ENCODE peak calls at places on chromosomes 5 and 9, in seven cellular contexts. One of them, this sample, is unnamed.
A peak's percentile ranks its signal among the peaks of the same experiment; 100 is the strongest.

GRCh38 chr9:114243240-114243639 is 79.7 kb upstream of the ORM1 start:
- DNase-seq in pancreas: peak; percentile 49
- DNase-seq in suprapubic skin: no peak
- DNase-seq in AG04450: no peak
- DNase-seq in stomach: no peak
- DNase-seq in GM23338: no peak
- DNase-seq in Karpas-422: no peak
- DNase-seq in this sample: no peak

GRCh38 chr9:3857673-3858072 is 331.9 kb upstream of the RFX3 start:
- DNase-seq in pancreas: no peak
- DNase-seq in suprapubic skin: no peak
- DNase-seq in AG04450: no peak
- DNase-seq in stomach: no peak
- DNase-seq in GM23338: no peak
- DNase-seq in Karpas-422: no peak
- DNase-seq in this sample: no peak

GRCh38 chr9:33051149-33051548 is 25.3 kb downstream of the SMU1 start:
- DNase-seq in pancreas: no peak
- DNase-seq in suprapubic skin: no peak
- DNase-seq in AG04450: no peak
- DNase-seq in stomach: no peak
- DNase-seq in GM23338: no peak
- DNase-seq in Karpas-422: peak; percentile 60
- DNase-seq in this sample: no peak

GRCh38 chr5:132825165-132825823 is 5.2 kb downstream of the SHROOM1 start:
- DNase-seq in pancreas: peak; percentile 72
- DNase-seq in suprapubic skin: no peak
- DNase-seq in AG04450: no peak
- DNase-seq in stomach: no peak
- DNase-seq in GM23338: peak; percentile 76
- DNase-seq in Karpas-422: no peak
- DNase-seq in this sample: no peak

GRCh38 chr9:82949203-82949602 is 113.7 kb downstream of the RASEF start:
- DNase-seq in pancreas: no peak
- DNase-seq in suprapubic skin: no peak
- DNase-seq in AG04450: no peak
- DNase-seq in stomach: no peak
- DNase-seq in GM23338: no peak
- DNase-seq in Karpas-422: no peak
- DNase-seq in this sample: no peak

GRCh38 chr9:108416321-108416720 is 439.5 kb downstream of the ACTL7B start:
- DNase-seq in pancreas: no peak
- DNase-seq in suprapubic skin: no peak
- DNase-seq in AG04450: no peak
- DNase-seq in stomach: no peak
- DNase-seq in GM23338: peak; percentile 26
- DNase-seq in Karpas-422: no peak
- DNase-seq in this sample: no peak

GRCh38 chr5:132658383-132659302 is 670 bp downstream of the IL13 start:
- DNase-seq in pancreas: no peak
- DNase-seq in suprapubic skin: no peak
- DNase-seq in AG04450: no peak
- DNase-seq in stomach: peak; percentile 23
- DNase-seq in GM23338: no peak
- DNase-seq in Karpas-422: no peak
- DNase-seq in this sample: no peak

GRCh38 chr5:142824391-142824790 is 54.2 kb downstream of the ARHGAP26 start:
- DNase-seq in pancreas: no peak
- DNase-seq in suprapubic skin: no peak
- DNase-seq in AG04450: no peak
- DNase-seq in stomach: peak; percentile 55
- DNase-seq in GM23338: no peak
- DNase-seq in Karpas-422: no peak
- DNase-seq in this sample: no peak

GRCh38 chr9:78064075-78064474 is 32.5 kb upstream of the GNAQ start:
- DNase-seq in pancreas: no peak
- DNase-seq in suprapubic skin: no peak
- DNase-seq in AG04450: no peak
- DNase-seq in stomach: no peak
- DNase-seq in GM23338: no peak
- DNase-seq in Karpas-422: no peak
- DNase-seq in this sample: no peak

GRCh38 chr5:93277001-93277400 is 304.0 kb downstream of the NR2F1-AS1 start:
- DNase-seq in pancreas: no peak
- DNase-seq in suprapubic skin: no peak
- DNase-seq in AG04450: no peak
- DNase-seq in stomach: no peak
- DNase-seq in GM23338: no peak
- DNase-seq in Karpas-422: no peak
- DNase-seq in this sample: no peak

GRCh38 chr5:163564321-163564924 is 59.0 kb downstream of the MAT2B start:
- DNase-seq in pancreas: no peak
- DNase-seq in suprapubic skin: no peak
- DNase-seq in AG04450: peak; percentile 24
- DNase-seq in stomach: peak; percentile 62
- DNase-seq in GM23338: peak; percentile 72
- DNase-seq in Karpas-422: peak; percentile 86
- DNase-seq in this sample: peak; percentile 63

GRCh38 chr5:23884405-23884804 is 377.0 kb downstream of the PRDM9 start:
- DNase-seq in pancreas: no peak
- DNase-seq in suprapubic skin: no peak
- DNase-seq in AG04450: no peak
- DNase-seq in stomach: no peak
- DNase-seq in GM23338: no peak
- DNase-seq in Karpas-422: no peak
- DNase-seq in this sample: no peak

GRCh38 chr5:81749562-81750307 is 1.2 kb downstream of the SSBP2 start:
- DNase-seq in pancreas: peak; percentile 83
- DNase-seq in suprapubic skin: peak; percentile 74
- DNase-seq in AG04450: no peak
- DNase-seq in stomach: peak; percentile 31
- DNase-seq in GM23338: peak; percentile 65
- DNase-seq in Karpas-422: peak; percentile 96
- DNase-seq in this sample: peak; percentile 54

GRCh38 chr9:123261006-123261677 is 7.2 kb downstream of the STRBP start:
- DNase-seq in pancreas: no peak
- DNase-seq in suprapubic skin: no peak
- DNase-seq in AG04450: no peak
- DNase-seq in stomach: no peak
- DNase-seq in GM23338: no peak
- DNase-seq in Karpas-422: no peak
- DNase-seq in this sample: no peak

GRCh38 chr9:123260340-123260739 is 8.0 kb downstream of the STRBP start:
- DNase-seq in pancreas: no peak
- DNase-seq in suprapubic skin: no peak
- DNase-seq in AG04450: no peak
- DNase-seq in stomach: no peak
- DNase-seq in GM23338: no peak
- DNase-seq in Karpas-422: no peak
- DNase-seq in this sample: no peak

GRCh38 chr9:123265833-123266232 is 2.6 kb downstream of the STRBP start:
- DNase-seq in pancreas: no peak
- DNase-seq in suprapubic skin: no peak
- DNase-seq in AG04450: no peak
- DNase-seq in stomach: no peak
- DNase-seq in GM23338: peak; percentile 29
- DNase-seq in Karpas-422: peak; percentile 55
- DNase-seq in this sample: no peak

GRCh38 chr9:123262338-123262737 is 6.0 kb downstream of the STRBP start:
- DNase-seq in pancreas: no peak
- DNase-seq in suprapubic skin: no peak
- DNase-seq in AG04450: no peak
- DNase-seq in stomach: no peak
- DNase-seq in GM23338: no peak
- DNase-seq in Karpas-422: no peak
- DNase-seq in this sample: no peak

DNA sequence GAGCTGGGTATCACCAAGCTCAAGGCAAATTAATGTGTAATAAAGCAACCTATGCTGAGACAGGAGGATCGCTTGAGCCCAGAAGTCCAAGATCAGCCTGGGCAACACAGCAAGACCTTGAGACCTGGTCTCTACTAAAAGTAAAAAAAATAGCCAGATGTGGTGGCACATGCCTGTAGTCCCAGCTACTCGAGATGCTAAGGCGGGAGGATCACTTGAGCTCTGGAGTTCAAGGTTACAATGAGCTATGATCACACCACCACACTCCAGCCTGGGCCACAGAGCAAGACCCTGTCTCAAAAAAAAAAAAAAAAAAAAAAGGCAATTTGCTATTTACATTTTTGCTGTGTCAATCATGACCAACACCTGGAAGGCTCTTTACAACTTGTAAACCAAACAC is 5.2 kb downstream of the STRBP start:
- DNase-seq in pancreas: no peak
- DNase-seq in suprapubic skin: no peak
- DNase-seq in AG04450: no peak
- DNase-seq in stomach: no peak
- DNase-seq in GM23338: no peak
- DNase-seq in Karpas-422: no peak
- DNase-seq in this sample: no peak
- H3K27ac ChIP-seq in pancreas: no peak overlapping the region
- H3K27ac ChIP-seq in suprapubic skin: no peak overlapping the region
- H3K27ac ChIP-seq in AG04450: no peak overlapping the region
- H3K27ac ChIP-seq in stomach: no peak overlapping the region
- H3K27ac ChIP-seq in GM23338: no peak overlapping the region
- H3K27ac ChIP-seq in Karpas-422: peak overlapping the region; percentile 23
- H3K27ac ChIP-seq in this sample: no peak overlapping the region

DNA sequence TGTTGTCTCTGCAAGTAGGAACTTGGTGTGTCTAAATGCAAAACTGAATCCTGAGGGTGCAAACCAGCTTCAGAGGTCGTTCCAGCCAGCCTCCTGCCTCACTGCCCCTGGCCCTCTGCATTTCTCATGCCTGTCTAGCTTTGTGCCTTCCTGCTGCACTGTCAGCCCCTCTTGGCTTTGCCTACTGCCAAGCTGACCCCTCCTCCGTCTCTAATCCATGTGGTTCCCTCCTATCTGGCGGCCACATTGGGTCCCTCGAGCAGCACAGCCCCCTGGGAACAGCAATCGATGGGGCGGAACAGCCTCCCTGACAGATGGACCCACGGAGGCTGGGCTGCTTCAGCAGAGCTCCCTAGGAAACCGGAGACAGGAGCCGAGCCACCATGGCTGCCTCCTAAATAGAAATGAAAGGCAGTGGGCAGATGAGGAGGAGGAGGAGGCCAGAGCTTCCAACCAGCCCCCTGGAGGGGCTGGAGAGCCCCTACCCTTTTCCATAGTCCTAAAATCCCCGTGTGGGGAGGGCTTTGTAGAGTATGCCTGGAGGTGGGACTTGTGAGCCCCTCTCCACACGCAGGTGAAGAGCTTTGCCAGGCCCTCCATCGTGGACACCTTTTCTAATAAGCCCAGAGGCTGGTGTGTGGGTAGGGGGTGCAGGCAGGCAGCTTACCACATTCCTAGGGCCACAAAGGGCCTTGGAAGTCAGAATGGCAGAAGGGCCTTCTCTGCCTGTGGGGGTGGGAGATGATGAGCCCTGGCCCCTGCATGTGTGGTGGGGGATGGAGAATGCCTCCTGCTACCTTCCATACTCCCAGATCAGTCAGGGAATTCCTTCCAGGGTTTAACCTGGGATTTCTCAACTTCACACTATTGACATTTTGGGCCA is 9.2 kb upstream of the CXXC5 start:
- DNase-seq in pancreas: peak; percentile 72
- DNase-seq in suprapubic skin: peak; percentile 56
- DNase-seq in AG04450: no peak
- DNase-seq in stomach: peak; percentile 22
- DNase-seq in GM23338: no peak
- DNase-seq in Karpas-422: peak; percentile 60
- DNase-seq in this sample: peak; percentile 32
- H3K27ac ChIP-seq in pancreas: peak overlapping the region; percentile 99
- H3K27ac ChIP-seq in suprapubic skin: peak overlapping the region; percentile 90
- H3K27ac ChIP-seq in AG04450: no peak overlapping the region
- H3K27ac ChIP-seq in stomach: peak overlapping the region; percentile 94
- H3K27ac ChIP-seq in GM23338: no peak overlapping the region
- H3K27ac ChIP-seq in Karpas-422: no peak overlapping the region
- H3K27ac ChIP-seq in this sample: no peak overlapping the region

DNA sequence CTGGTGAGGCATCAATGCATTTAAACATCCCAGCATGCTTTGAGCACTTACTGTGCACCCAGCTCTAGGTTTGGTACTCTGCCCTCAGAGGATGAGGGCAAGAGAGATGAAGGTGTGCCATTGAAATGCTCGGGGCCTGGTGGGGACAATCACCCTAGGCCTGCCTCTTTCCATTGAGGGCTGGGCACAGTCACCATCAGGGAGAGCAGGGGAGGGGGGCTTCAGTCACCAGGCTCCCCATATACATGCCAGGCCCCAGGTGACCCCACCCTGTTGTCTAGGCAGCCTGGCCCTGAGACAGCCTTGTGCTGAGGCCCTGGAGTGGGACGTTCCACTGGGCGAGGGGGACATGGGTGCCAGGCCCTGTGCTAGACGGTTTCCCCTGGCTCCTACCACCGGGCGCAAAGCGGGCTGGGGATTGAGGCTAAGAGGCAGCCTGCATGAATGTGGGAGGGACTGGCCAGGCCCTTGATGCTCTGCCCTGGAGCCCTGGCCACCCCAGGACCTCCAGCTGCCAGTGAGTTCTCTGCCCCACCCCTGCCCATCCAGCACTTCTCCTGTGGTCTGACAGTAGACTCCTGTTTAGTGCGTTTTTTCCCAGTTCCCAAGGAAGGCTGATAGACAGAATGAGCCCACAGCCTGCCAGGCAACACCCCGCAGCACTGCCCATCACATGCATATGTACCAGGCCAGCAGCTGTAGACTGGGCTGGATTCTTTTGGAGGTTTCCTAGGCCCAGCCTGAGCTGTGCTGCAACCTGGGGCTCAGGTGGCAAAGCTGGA is 18.9 kb downstream of the TCF7 start:
- DNase-seq in pancreas: peak; percentile 49
- DNase-seq in suprapubic skin: peak; percentile 57
- DNase-seq in AG04450: no peak
- DNase-seq in stomach: no peak
- DNase-seq in GM23338: no peak
- DNase-seq in Karpas-422: no peak
- DNase-seq in this sample: no peak
- H3K27ac ChIP-seq in pancreas: no peak overlapping the region
- H3K27ac ChIP-seq in suprapubic skin: no peak overlapping the region
- H3K27ac ChIP-seq in AG04450: no peak overlapping the region
- H3K27ac ChIP-seq in stomach: no peak overlapping the region
- H3K27ac ChIP-seq in GM23338: no peak overlapping the region
- H3K27ac ChIP-seq in Karpas-422: no peak overlapping the region
- H3K27ac ChIP-seq in this sample: no peak overlapping the region

DNA sequence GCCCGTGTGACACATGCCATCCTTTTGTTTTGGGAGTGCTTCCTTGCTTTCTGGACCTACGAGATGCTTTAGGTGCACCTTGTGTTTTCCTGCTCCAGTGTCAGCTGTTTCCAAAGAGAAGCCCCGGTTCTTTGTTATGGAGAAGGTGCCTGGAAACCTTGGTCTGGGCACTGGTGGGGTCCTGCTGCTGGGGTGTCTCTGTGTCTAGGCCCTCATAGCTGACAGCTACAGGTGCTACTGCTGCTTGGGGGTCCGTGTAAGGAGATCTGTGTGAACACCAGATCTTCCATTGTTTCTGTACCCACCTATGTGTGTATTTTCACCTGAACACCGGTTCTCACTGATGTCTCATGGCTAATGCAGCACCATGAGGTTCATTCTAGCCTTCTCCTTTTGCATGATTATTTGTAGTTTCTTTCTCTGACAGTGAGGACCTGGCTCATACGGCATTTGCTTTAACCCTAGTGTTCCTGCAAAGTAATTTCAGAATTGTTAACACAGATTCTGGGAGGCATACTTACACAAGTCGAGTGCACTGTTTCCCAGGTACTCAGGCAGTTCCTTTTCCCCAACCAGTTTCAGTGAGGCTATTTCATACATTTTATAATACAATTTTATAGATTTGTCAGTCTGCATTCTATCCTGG is 13.2 kb upstream of the FAM120AOS start:
- DNase-seq in pancreas: no peak
- DNase-seq in suprapubic skin: no peak
- DNase-seq in AG04450: no peak
- DNase-seq in stomach: no peak
- DNase-seq in GM23338: peak; percentile 39
- DNase-seq in Karpas-422: no peak
- DNase-seq in this sample: no peak
- H3K27ac ChIP-seq in pancreas: peak overlapping the region; percentile 66
- H3K27ac ChIP-seq in suprapubic skin: no peak overlapping the region
- H3K27ac ChIP-seq in AG04450: no peak overlapping the region
- H3K27ac ChIP-seq in stomach: peak overlapping the region; percentile 89
- H3K27ac ChIP-seq in GM23338: peak overlapping the region; percentile 57
- H3K27ac ChIP-seq in Karpas-422: peak overlapping the region; percentile 55
- H3K27ac ChIP-seq in this sample: no peak overlapping the region

This sample was measured in A673.